ENCODE peak calls at places on chromosomes 12 and 14, in four cellular contexts. One of them, this sample, is unnamed.

GRCh38 chr14:31605702-31606101 is 44.5 kb downstream of the NUBPL start:
- DNase-seq in A673: no peak
- DNase-seq in HS-27A: no peak
- DNase-seq in tibial artery: no peak
- DNase-seq in this sample: no peak

GRCh38 chr14:65229431-65230286 is 127.3 kb upstream of the MAX start:
- DNase-seq in A673: peak; percentile 66
- DNase-seq in HS-27A: no peak
- DNase-seq in tibial artery: no peak
- DNase-seq in this sample: no peak

GRCh38 chr12:121626853-121627623 is 708 bp downstream of the ORAI1 start:
- DNase-seq in A673: peak; percentile 86
- DNase-seq in HS-27A: no peak
- DNase-seq in tibial artery: peak; percentile 61
- DNase-seq in this sample: peak; percentile 79

GRCh38 chr12:34304001-34304400 is 281.7 kb downstream of the ALG10 start:
- DNase-seq in A673: no peak
- DNase-seq in HS-27A: no peak
- DNase-seq in tibial artery: no peak
- DNase-seq in this sample: no peak

GRCh38 chr14:51310453-51311074 is 70.5 kb downstream of the TMX1 start:
- DNase-seq in A673: no peak
- DNase-seq in HS-27A: no peak
- DNase-seq in tibial artery: no peak
- DNase-seq in this sample: no peak

GRCh38 chr12:48106574-48107251 is 834 bp upstream of the SENP1 start:
- DNase-seq in A673: no peak
- DNase-seq in HS-27A: no peak
- DNase-seq in tibial artery: no peak
- DNase-seq in this sample: no peak

GRCh38 chr12:65278576-65279386 is at the start of gene MSRB3:
- DNase-seq in A673: peak; percentile 56
- DNase-seq in HS-27A: peak; percentile 45
- DNase-seq in tibial artery: peak; percentile 69
- DNase-seq in this sample: peak; percentile 89

GRCh38 chr12:75058228-75058627 is 151.4 kb downstream of the KCNC2 start:
- DNase-seq in A673: no peak
- DNase-seq in HS-27A: no peak
- DNase-seq in tibial artery: no peak
- DNase-seq in this sample: no peak

GRCh38 chr12:82873951-82874350 is 187.2 kb downstream of the TMTC2 start:
- DNase-seq in A673: peak; percentile 25
- DNase-seq in HS-27A: no peak
- DNase-seq in tibial artery: no peak
- DNase-seq in this sample: no peak

GRCh38 chr12:116172224-116172849 is 105.2 kb downstream of the MED13L start:
- DNase-seq in A673: no peak
- DNase-seq in HS-27A: no peak
- DNase-seq in tibial artery: no peak
- DNase-seq in this sample: no peak

GRCh38 chr12:50661300-50662120 is 102.4 kb upstream of the ATF1 start:
- DNase-seq in A673: no peak
- DNase-seq in HS-27A: no peak
- DNase-seq in tibial artery: no peak
- DNase-seq in this sample: no peak

GRCh38 chr12:51976376-51977160 is 25.1 kb downstream of the ACVR1B start:
- DNase-seq in A673: no peak
- DNase-seq in HS-27A: no peak
- DNase-seq in tibial artery: no peak
- DNase-seq in this sample: no peak

GRCh38 chr14:19823765-19824164 is 20.2 kb downstream of the OR4N2 start:
- DNase-seq in A673: no peak
- DNase-seq in HS-27A: peak; percentile 96
- DNase-seq in tibial artery: no peak
- DNase-seq in this sample: no peak

GRCh38 chr12:131990066-131990979 is 40.6 kb downstream of the EP400 start:
- DNase-seq in A673: peak; percentile 88
- DNase-seq in HS-27A: no peak
- DNase-seq in tibial artery: no peak
- DNase-seq in this sample: no peak

GRCh38 chr14:95523051-95523817 is 6.8 kb upstream of the SYNE3 start:
- DNase-seq in A673: no peak
- DNase-seq in HS-27A: no peak
- DNase-seq in tibial artery: no peak
- DNase-seq in this sample: no peak

GRCh38 chr14:72903707-72904106 is 9.8 kb upstream of the DPF3 start:
- DNase-seq in A673: no peak
- DNase-seq in HS-27A: no peak
- DNase-seq in tibial artery: no peak
- DNase-seq in this sample: no peak

GRCh38 chr12:130919115-130919514 is 34.6 kb upstream of the ADGRD1 start:
- DNase-seq in A673: no peak
- DNase-seq in HS-27A: no peak
- DNase-seq in tibial artery: no peak
- DNase-seq in this sample: no peak

GRCh38 chr12:132608231-132609171 is 1.9 kb downstream of the LRCOL1 start:
- DNase-seq in A673: no peak
- DNase-seq in HS-27A: no peak
- DNase-seq in tibial artery: no peak
- DNase-seq in this sample: peak; percentile 63

GRCh38 chr12:65824314-65824563 is at the start of gene HMGA2:
- DNase-seq in A673: no peak
- DNase-seq in HS-27A: no peak
- DNase-seq in tibial artery: peak; percentile 27
- DNase-seq in this sample: no peak

GRCh38 chr14:23621204-23621931 is 14.8 kb upstream of the DHRS2 start:
- DNase-seq in A673: no peak
- DNase-seq in HS-27A: no peak
- DNase-seq in tibial artery: no peak
- DNase-seq in this sample: peak; percentile 35

GRCh38 chr14:98889836-98890185 is 382.2 kb downstream of the BCL11B start:
- DNase-seq in A673: no peak
- DNase-seq in HS-27A: no peak
- DNase-seq in tibial artery: no peak
- DNase-seq in this sample: no peak

GRCh38 chr12:31118347-31118830 is 44.7 kb downstream of the DDX11 start:
- DNase-seq in A673: peak; percentile 63
- DNase-seq in HS-27A: no peak
- DNase-seq in tibial artery: no peak
- DNase-seq in this sample: no peak

GRCh38 chr12:76083246-76083735 is 1.2 kb downstream of the NAP1L1 start:
- DNase-seq in A673: no peak
- DNase-seq in HS-27A: no peak
- DNase-seq in tibial artery: no peak
- DNase-seq in this sample: no peak

GRCh38 chr12:117093918-117094630 is 5.1 kb downstream of the TESC start:
- DNase-seq in A673: no peak
- DNase-seq in HS-27A: no peak
- DNase-seq in tibial artery: no peak
- DNase-seq in this sample: no peak

GRCh38 chr12:107967170-107967569 is 161.9 kb upstream of the WSCD2 start:
- DNase-seq in A673: no peak
- DNase-seq in HS-27A: no peak
- DNase-seq in tibial artery: no peak
- DNase-seq in this sample: no peak

This sample was measured in coronary artery.